ENCODE peak calls at places on chromosomes 6 and 20, in six cellular contexts. W is hypothalamus, X is midbrain, G is lower lobe of right lung, P is T-helper 9 cell, Z is GM12865. N is an unnamed sample.

GRCh38 chr6:159969921-159970320 is 1.0 kb downstream of the IGF2R start:
- DNase-seq in W (no peak), X (peak; percentile 49), G (peak; percentile 56), P (no peak), Z (peak; percentile 73), N (peak; percentile 91)

GRCh38 chr6:143513410-143513809 is 1.9 kb upstream of the FUCA2 start:
- DNase-seq in W (no peak), X (no peak), G (peak; percentile 60), P (peak; percentile 36), Z (peak; percentile 51), N (peak; percentile 77)

GRCh38 chr6:90493332-90493731 is 93.5 kb downstream of the MAP3K7 start:
- DNase-seq in W (no peak), X (no peak), G (no peak), P (no peak), Z (no peak), N (no peak)

GRCh38 chr6:16799279-16800193 is 38.3 kb upstream of the ATXN1 start:
- DNase-seq in W (no peak), X (no peak), G (no peak), P (no peak), Z (no peak), N (no peak)

GRCh38 chr6:73579851-73580246 is 59.0 kb upstream of the EEF1A1 start:
- DNase-seq in W (no peak), X (peak; percentile 33), G (no peak), P (no peak), Z (peak; percentile 55), N (peak; percentile 54)

GRCh38 chr6:30556714-30556963 is 350 bp upstream of the GNL1 start:
- DNase-seq in W (no peak), X (no peak), G (peak; percentile 93), P (peak; percentile 79), Z (peak; percentile 97), N (peak; percentile 97)

GRCh38 chr6:131749023-131749422 is 38.2 kb upstream of the CTAGE9 start:
- DNase-seq in W (no peak), X (no peak), G (no peak), P (no peak), Z (no peak), N (no peak)

GRCh38 chr20:34850969-34851368 is 21.7 kb downstream of the GGT7 start:
- DNase-seq in W (no peak), X (no peak), G (no peak), P (no peak), Z (no peak), N (no peak)

GRCh38 chr20:24863356-24863755 is 85.7 kb upstream of the CST7 start:
- DNase-seq in W (no peak), X (no peak), G (no peak), P (no peak), Z (no peak), N (no peak)

N was measured in K562.